ENCODE peak calls at places on chromosomes 7 and 10, in nine cellular contexts. Q, X, E, S, D, O, I, N and U are unnamed samples.

GRCh38 chr7:121180436-121181063 is 148.2 kb upstream of the WNT16 start:
- DNase-seq in Q (no peak), I (no peak), X (no peak), N (no peak), D (no peak), E (no peak), O (no peak), S (no peak), U (peak; percentile 18)

GRCh38 chr7:106978425-106979386 is 65.8 kb upstream of the PRKAR2B start:
- DNase-seq in O (no peak), D (no peak), E (no peak), Q (peak; percentile 33), N (peak; percentile 1), S (no peak), I (no peak), X (no peak), U (no peak)

GRCh38 chr10:9175200-9175599 is 1120.7 kb downstream of the GATA3 start:
- DNase-seq in N (no peak), O (no peak), S (no peak), E (no peak), I (no peak), D (no peak), Q (no peak), X (no peak), U (no peak)

GRCh38 chr7:74490546-74490945 is 36.8 kb downstream of the GTF2IRD1 start:
- DNase-seq in O (no peak), N (no peak), X (no peak), E (no peak), Q (no peak), D (no peak), I (no peak), S (no peak), U (no peak)

GRCh38 chr10:48251152-48251524 is 23.4 kb downstream of the FRMPD2 start:
- DNase-seq in E (no peak), O (no peak), Q (no peak), N (peak; percentile 4), D (no peak), S (no peak), X (no peak), I (no peak), U (no peak)

GRCh38 chr10:31823358-31823757 is 105.3 kb downstream of the ARHGAP12 start:
- DNase-seq in I (no peak), N (no peak), E (no peak), X (no peak), Q (no peak), S (no peak), D (no peak), O (no peak), U (no peak)

GRCh38 chr10:117137031-117137910 is 799 bp downstream of the VAX1 start:
- DNase-seq in X (no peak), O (no peak), I (no peak), D (no peak), N (peak; percentile 72), E (no peak), S (peak; percentile 76), Q (no peak), U (peak; percentile 28)

GRCh38 chr7:80804581-80804980 is 114.3 kb downstream of the SEMA3C start:
- DNase-seq in X (no peak), Q (no peak), I (no peak), O (no peak), S (no peak), E (no peak), D (peak; percentile 38), N (no peak), U (no peak)

GRCh38 chr7:67553378-67553777 is 556.7 kb downstream of the TYW1 start:
- DNase-seq in N (no peak), X (no peak), S (no peak), I (no peak), D (no peak), E (no peak), O (no peak), Q (no peak), U (no peak)

GRCh38 chr10:61628875-61629513 is 33.7 kb upstream of the CABCOCO1 start:
- DNase-seq in X (no peak), O (peak; percentile 89), E (peak; percentile 12), I (peak; percentile 78), N (no peak), Q (no peak), S (no peak), D (peak; percentile 95), U (no peak)

GRCh38 chr7:6395898-6396582 is 51.7 kb downstream of the DAGLB start:
- DNase-seq in S (no peak), I (no peak), N (no peak), D (no peak), Q (no peak), O (no peak), X (no peak), E (peak; percentile 29), U (no peak)

GRCh38 chr10:11647676-11648075 is 36.2 kb upstream of the USP6NL start:
- DNase-seq in Q (no peak), I (no peak), D (no peak), E (no peak), X (no peak), O (no peak), N (no peak), S (no peak), U (no peak)

GRCh38 chr7:47763063-47763974 is 181.4 kb upstream of the TNS3 start:
- DNase-seq in I (peak; percentile 97), D (peak; percentile 96), O (peak; percentile 72), N (peak; percentile 28), Q (peak; percentile 97), S (no peak), E (peak; percentile 32), X (no peak), U (no peak)

GRCh38 chr7:154777023-154777422 is 225.9 kb downstream of the PAXIP1 start:
- DNase-seq in S (no peak), N (no peak), I (no peak), O (no peak), E (no peak), Q (peak; percentile 63), D (no peak), X (no peak), U (no peak)

GRCh38 chr7:120588862-120589261 is 269.1 kb downstream of the TSPAN12 start:
- DNase-seq in O (no peak), S (no peak), E (no peak), N (no peak), D (no peak), I (no peak), Q (no peak), X (no peak), U (no peak)

GRCh38 chr10:86191166-86191565 is 175.4 kb downstream of the GRID1 start:
- DNase-seq in Q (no peak), E (no peak), O (no peak), N (no peak), X (no peak), I (no peak), S (no peak), D (no peak), U (no peak)

GRCh38 chr10:28254290-28254985 is 48.4 kb downstream of the MPP7 start:
- DNase-seq in N (no peak), I (peak; percentile 31), Q (no peak), O (no peak), D (peak; percentile 54), E (peak; percentile 25), X (no peak), S (no peak), U (no peak)

GRCh38 chr7:94698275-94698674 is 42.3 kb upstream of the SGCE start:
- DNase-seq in X (no peak), O (no peak), E (no peak), N (no peak), I (peak; percentile 65), S (no peak), Q (no peak), D (peak; percentile 84), U (no peak)

GRCh38 chr10:74418285-74418872 is 267.4 kb downstream of the ADK start:
- DNase-seq in Q (peak; percentile 92), I (no peak), X (no peak), S (no peak), N (peak; percentile 88), O (no peak), D (no peak), E (no peak), U (no peak)

GRCh38 chr7:26499316-26499897 is 207.7 kb downstream of the SNX10 start:
- DNase-seq in X (no peak), Q (no peak), I (no peak), O (no peak), S (no peak), N (no peak), E (no peak), D (no peak), U (no peak)

GRCh38 chr7:37354661-37355131 is 94.0 kb downstream of the ELMO1 start:
- DNase-seq in I (no peak), D (no peak), S (peak; percentile 80), O (no peak), N (no peak), Q (no peak), E (peak; percentile 52), X (peak; percentile 27), U (no peak)

GRCh38 chr10:21572578-21572977 is 38.5 kb downstream of the MLLT10 start:
- DNase-seq in D (peak; percentile 72), I (no peak), O (peak; percentile 56), S (no peak), E (no peak), X (no peak), N (no peak), Q (no peak), U (no peak)

GRCh38 chr10:107529350-107529749 is 364.8 kb upstream of the SORCS1 start:
- DNase-seq in N (no peak), D (no peak), X (no peak), O (no peak), S (no peak), Q (no peak), I (no peak), E (no peak), U (no peak)